ENCODE peak calls at places on chromosomes 1 and 21, in six cellular contexts. X is GM13976, O is kidney tubule cell, J is T47D, L is osteocyte, M is ecto neural progenitor cell. U is an unnamed sample.

GRCh38 chr1:22319608-22320007 is 132.0 kb upstream of the ZBTB40 start:
- DNase-seq in J (no peak), X (no peak), O (peak; percentile 16), L (no peak), M (no peak), U (no peak)

GRCh38 chr1:153277852-153278251 is 18.4 kb downstream of the LORICRIN start:
- DNase-seq in M (no peak), O (peak; percentile 52), X (no peak), J (peak; percentile 83), L (no peak), U (no peak)

GRCh38 chr1:41017141-41018024 is 4.1 kb downstream of the SLFNL1 start:
- DNase-seq in X (no peak), M (no peak), J (no peak), L (no peak), O (no peak), U (no peak)

GRCh38 chr1:212498243-212498642 is 65.5 kb downstream of the NENF start:
- DNase-seq in O (peak; percentile 61), J (no peak), L (no peak), X (no peak), M (no peak), U (peak; percentile 86)

GRCh38 chr1:23198373-23198772 is 18.9 kb downstream of the HTR1D start:
- DNase-seq in X (no peak), M (no peak), O (peak; percentile 53), L (no peak), J (no peak), U (peak; percentile 96)

GRCh38 chr1:186014370-186015030 is 280.3 kb downstream of the HMCN1 start:
- DNase-seq in X (no peak), M (no peak), L (no peak), O (peak; percentile 9), J (no peak), U (peak; percentile 14)

GRCh38 chr1:17488977-17489739 is 49.7 kb upstream of the RCC2 start:
- DNase-seq in X (no peak), J (no peak), O (no peak), L (no peak), M (no peak), U (peak; percentile 28)

GRCh38 chr1:86648255-86648654 is 56.1 kb upstream of the SH3GLB1 start:
- DNase-seq in O (peak; percentile 88), M (no peak), L (no peak), X (no peak), J (no peak), U (peak; percentile 83)

GRCh38 chr21:24583473-24583872 is 1023.8 kb downstream of the MRPL39 start:
- DNase-seq in M (no peak), X (no peak), L (no peak), J (no peak), O (no peak), U (no peak)

GRCh38 chr1:206969090-206969489 is 1.2 kb downstream of the FCAMR start:
- DNase-seq in O (peak; percentile 39), L (no peak), J (no peak), X (no peak), M (no peak), U (no peak)

GRCh38 chr1:204127597-204128242 is 24.1 kb downstream of the ETNK2 start:
- DNase-seq in M (peak; percentile 78), J (peak; percentile 89), X (no peak), O (peak; percentile 87), L (peak; percentile 88), U (peak; percentile 83)

GRCh38 chr1:3323021-3323790 is 131.3 kb upstream of the ARHGEF16 start:
- DNase-seq in O (peak; percentile 12), L (no peak), M (no peak), X (no peak), J (no peak), U (no peak)

GRCh38 chr1:79004916-79005315 is 1.6 kb downstream of the ADGRL4 start:
- DNase-seq in M (no peak), X (no peak), J (no peak), O (no peak), L (no peak), U (peak; percentile 14)

GRCh38 chr1:8472668-8473067 is 154.8 kb downstream of the SLC45A1 start:
- DNase-seq in L (no peak), O (peak; percentile 50), J (no peak), X (peak; percentile 54), M (no peak), U (no peak)

GRCh38 chr1:77542784-77543183 is 139.7 kb downstream of the ZZZ3 start:
- DNase-seq in L (no peak), M (no peak), X (no peak), J (no peak), O (no peak), U (no peak)

GRCh38 chr1:66637146-66637545 is 103.2 kb downstream of the SGIP1 start:
- DNase-seq in O (no peak), J (no peak), X (no peak), L (no peak), M (no peak), U (no peak)

GRCh38 chr1:36151845-36152203 is 2.5 kb upstream of the TRAPPC3 start:
- DNase-seq in X (no peak), J (no peak), L (no peak), M (no peak), O (no peak), U (no peak)

GRCh38 chr1:170162385-170163226 is 16.8 kb downstream of the NTMT2 start:
- DNase-seq in O (peak; percentile 82), J (no peak), L (peak; percentile 86), M (peak; percentile 64), X (no peak), U (peak; percentile 93)

GRCh38 chr1:93042822-93043557 is 36.1 kb upstream of the MTF2 start:
- DNase-seq in L (no peak), X (no peak), O (no peak), J (no peak), M (no peak), U (no peak)

GRCh38 chr1:170665625-170666024 is 1.7 kb downstream of the PRRX1 start:
- DNase-seq in O (no peak), X (peak; percentile 36), J (no peak), L (no peak), M (peak; percentile 49), U (no peak)

GRCh38 chr1:58966103-58966916 is 182.5 kb upstream of the JUN start:
- DNase-seq in X (no peak), L (no peak), O (no peak), J (no peak), M (no peak), U (no peak)

U was measured in mesenchymal stem cell.